ENCODE peak calls at places on chromosomes 4 and X, in eight cellular contexts. T, B, M, S, J, H, W and U are unnamed samples. For H3K4me1, the result is how much of the 10 kb centered on the place peaks cover.

GRCh38 chrX:95346854-95347253 is 1337.8 kb upstream of the DIAPH2 start:
- DNase-seq in B (no peak), W (no peak), M (no peak), J (no peak), S (no peak), H (no peak), T (no peak), U (no peak)

GRCh38 chr4:75671802-75672421 is 1.3 kb downstream of the G3BP2 start:
- DNase-seq in J (no peak), S (no peak), M (no peak), W (no peak), H (no peak), T (peak), B (no peak), U (no peak)

GRCh38 chrX:120749141-120749846 is 119.4 kb upstream of the C1GALT1C1 start:
- DNase-seq in W (no peak), M (no peak), T (no peak), H (no peak), J (no peak), B (peak), S (no peak), U (no peak)

GRCh38 chrX:45803383-45803921 is 602.8 kb upstream of the DIPK2B start:
- DNase-seq in J (no peak), S (no peak), M (no peak), H (no peak), T (no peak), B (no peak), W (no peak), U (no peak)

GRCh38 chr4:127959794-127960193 is 5.2 kb downstream of the MFSD8 start:
- DNase-seq in T (no peak), H (no peak), W (no peak), J (no peak), S (no peak), M (no peak), B (no peak), U (no peak)

GRCh38 chr4:11529625-11530201 is 101.0 kb upstream of the HS3ST1 start:
- DNase-seq in M (no peak), H (no peak), S (no peak), B (no peak), J (no peak), T (peak), W (no peak), U (no peak)

GRCh38 chr4:87819281-87819919 is 13.4 kb upstream of the MEPE start:
- DNase-seq in B (no peak), M (no peak), H (no peak), W (no peak), J (no peak), S (no peak), T (peak), U (no peak)

GRCh38 chr4:53714377-53715140 is 123.3 kb upstream of the LNX1 start:
- DNase-seq in B (no peak), M (peak), W (no peak), H (no peak), J (no peak), S (no peak), T (no peak), U (no peak)

GRCh38 chr4:154559931-154560801 is 2.6 kb upstream of the FGB start:
- DNase-seq in J (no peak), B (peak), H (no peak), S (no peak), T (peak), M (no peak), W (peak), U (no peak)

GRCh38 chrX:25019707-25020390 is 4.1 kb upstream of the ARX start:
- DNase-seq in T (no peak), M (no peak), J (no peak), S (no peak), B (no peak), W (no peak), H (no peak), U (no peak)

GRCh38 chr4:4416981-4417380 is 30.1 kb downstream of the NSG1 start:
- DNase-seq in T (no peak), S (no peak), M (no peak), J (no peak), B (no peak), H (peak), W (no peak), U (no peak)

GRCh38 chrX:126141014-126141413 is 25.1 kb downstream of the DCAF12L2 start:
- DNase-seq in J (no peak), W (no peak), T (no peak), H (no peak), B (no peak), S (no peak), M (no peak), U (no peak)

GRCh38 chr4:139901516-139902327 is 236.1 kb downstream of the MGST2 start:
- DNase-seq in T (no peak), W (no peak), S (no peak), H (no peak), J (no peak), M (peak), B (no peak), U (no peak)

GRCh38 chr4:116752027-116752426 is 333.3 kb downstream of the TRAM1L1 start:
- DNase-seq in J (no peak), M (no peak), B (no peak), H (no peak), T (no peak), W (no peak), S (no peak), U (no peak)

GRCh38 chr4:67713531-67714247 is 12.7 kb upstream of the UBA6 start:
- DNase-seq in W (no peak), M (peak), T (no peak), B (no peak), S (no peak), J (no peak), H (no peak), U (no peak)

GRCh38 chrX:48786341-48786800 is at the start of gene GATA1:
- DNase-seq in B (no peak), M (no peak), J (no peak), S (no peak), T (no peak), H (no peak), W (no peak), U (no peak)

GRCh38 chrX:1466232-1466661 is 13.5 kb upstream of the ASMTL start:
- DNase-seq in H (peak), W (no peak), S (peak), M (no peak), J (no peak), T (no peak), B (no peak), U (no peak)

GRCh38 chr4:128630881-128631280 is 178.6 kb upstream of the JADE1 start:
- DNase-seq in T (no peak), M (no peak), J (no peak), W (no peak), H (no peak), B (no peak), S (no peak), U (no peak)

GRCh38 chrX:18973527-18974192 is 10.3 kb downstream of the PHKA2 start:
- DNase-seq in J (no peak), M (no peak), S (no peak), B (peak), T (no peak), W (no peak), H (no peak), U (no peak)

GRCh38 chrX:83845397-83845796 is 15.5 kb upstream of the CYLC1 start:
- DNase-seq in W (no peak), M (no peak), S (no peak), B (no peak), J (no peak), H (no peak), T (peak), U (no peak)

GRCh38 chr4:4849524-4850193 is 9.8 kb upstream of the MSX1 start:
- DNase-seq in W (no peak), T (no peak), J (no peak), M (no peak), H (no peak), B (no peak), S (no peak), U (no peak)

GRCh38 chr4:72286185-72286584 is 254.4 kb downstream of the NPFFR2 start:
- DNase-seq in J (no peak), W (no peak), M (no peak), B (no peak), H (no peak), S (no peak), T (peak), U (no peak)

GRCh38 chr4:73978886-73979285 is 2.9 kb downstream of the PF4 start:
- DNase-seq in M (no peak), J (no peak), H (no peak), B (no peak), W (no peak), S (no peak), T (peak), U (no peak)

GRCh38 chrX:38216642-38217041 is 4.0 kb downstream of the SRPX start:
- DNase-seq in B (no peak), T (no peak), H (no peak), S (no peak), J (no peak), W (no peak), M (no peak), U (no peak)

GRCh38 chrX:102899940-102900916 is 36.8 kb upstream of the RAB40AL start:
- DNase-seq in M (peak), J (peak), S (no peak), B (peak), W (peak), H (peak), T (peak), U (peak)

GRCh38 chr4:108399610-108400265 is 220.6 kb upstream of the RPL34 start:
- DNase-seq in B (no peak), T (no peak), H (no peak), M (no peak), W (no peak), S (no peak), J (no peak), U (no peak)

GRCh38 chrX:53357799-53358530 is 64.5 kb downstream of the SMC1A start:
- DNase-seq in S (no peak), B (no peak), W (no peak), H (no peak), T (peak), M (no peak), J (no peak), U (no peak)

GRCh38 chr4:105471566-105472176 is 2.2 kb downstream of the PPA2 start:
- DNase-seq in M (peak), J (peak), W (peak), S (no peak), T (peak), B (peak), H (peak), U (peak)

GRCh38 chr4:137213372-137214173 is 318.7 kb downstream of the PCDH18 start:
- DNase-seq in M (no peak), T (no peak), W (no peak), S (no peak), J (no peak), B (no peak), H (no peak), U (no peak)

GRCh38 chrX:1903380-1903935 is 288.6 kb downstream of the ASMT start:
- DNase-seq in S (no peak), M (no peak), T (peak), H (no peak), B (no peak), W (no peak), J (no peak), U (no peak)

GRCh38 chr4:147707892-147708672 is 23.8 kb upstream of the ARHGAP10 start:
- DNase-seq in W (peak), J (peak), S (no peak), B (peak), T (peak), H (peak), M (peak), U (peak)

GRCh38 chrX:153925739-153926593 is at the start of gene ARHGAP4:
- DNase-seq in T (no peak), M (no peak), W (no peak), B (no peak), J (no peak), S (no peak), H (no peak), U (no peak)

GRCh38 chr4:148693913-148694649 is 251.9 kb upstream of the NR3C2 start:
- DNase-seq in J (no peak), S (no peak), T (no peak), B (peak), H (no peak), W (peak), M (no peak), U (no peak)

GRCh38 chrX:72368796-72369195 is 63.1 kb upstream of the CITED1 start:
- DNase-seq in B (no peak), M (no peak), T (no peak), S (no peak), W (no peak), H (no peak), J (peak), U (no peak)

GRCh38 chrX:104319346-104319745 is 64.6 kb upstream of the ESX1 start:
- DNase-seq in J (no peak), H (no peak), T (no peak), S (no peak), B (no peak), W (no peak), M (no peak), U (no peak)
- H3K4me1 ChIP-seq in J (under half), H (under half), T (under half), S (under half), B (under half), W (under half), M (under half), U (under half)

GRCh38 chr4:2400841-2401609 is 17.4 kb downstream of the ZFYVE28 start:
- DNase-seq in T (no peak), H (no peak), B (no peak), M (no peak), W (no peak), J (no peak), S (no peak), U (no peak)

GRCh38 chr4:2397596-2398379 is 20.7 kb downstream of the ZFYVE28 start:
- DNase-seq in B (no peak), M (no peak), H (no peak), W (no peak), J (no peak), S (no peak), T (no peak), U (no peak)

GRCh38 chr4:2399631-2400190 is 18.7 kb downstream of the ZFYVE28 start:
- DNase-seq in H (no peak), B (no peak), J (no peak), T (no peak), M (no peak), W (no peak), S (no peak), U (no peak)

GRCh38 chr4:2396781-2397368 is 21.6 kb downstream of the ZFYVE28 start:
- DNase-seq in J (no peak), B (peak), W (no peak), H (no peak), T (no peak), M (no peak), S (no peak), U (no peak)

DNA sequence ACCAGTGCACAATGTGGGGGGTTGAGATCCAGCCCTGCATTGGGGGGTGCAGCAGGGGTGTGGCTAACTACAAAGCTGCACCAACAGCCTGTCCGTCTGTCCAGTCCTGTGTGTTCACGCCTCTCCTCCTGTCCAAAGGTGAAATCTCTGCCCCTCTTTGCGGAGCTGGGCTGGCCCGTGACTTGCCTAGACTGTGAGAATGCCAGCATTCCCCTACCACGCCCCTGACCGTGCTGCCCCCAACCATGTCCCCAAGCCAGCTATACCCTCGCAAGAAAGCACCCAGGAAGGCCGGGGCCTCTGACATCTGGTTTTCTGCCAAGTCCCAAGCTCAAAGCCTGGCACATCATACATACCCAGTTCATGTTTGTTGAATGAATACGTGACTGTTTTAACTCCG is 19.2 kb downstream of the ZFYVE28 start:
- DNase-seq in H (no peak), J (no peak), B (no peak), T (no peak), M (no peak), W (no peak), S (no peak), U (no peak)
- H3K4me1 ChIP-seq in H (under half), J (under half), B (under half), T (under half), M (under half), W (under half), S (under half), U (under half)

DNA sequence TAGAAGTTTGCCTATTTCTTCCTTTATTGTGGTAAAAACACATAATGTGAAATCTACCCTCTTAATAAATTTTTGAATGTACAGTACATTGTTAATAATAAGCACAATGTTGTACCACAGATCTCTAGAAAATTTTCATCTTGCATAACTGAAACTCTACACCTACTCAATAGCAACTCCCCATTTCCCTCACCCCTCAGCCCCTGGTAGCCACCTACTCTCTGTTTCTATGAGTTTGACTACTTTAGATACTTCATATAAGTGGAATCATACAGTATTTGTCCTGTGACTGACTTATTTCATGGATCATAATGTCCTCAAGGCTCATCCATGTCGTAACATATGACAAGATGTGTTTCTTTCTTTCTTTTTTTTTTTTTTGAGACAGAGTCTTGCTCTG is 446.4 kb downstream of the RPA4 start:
- DNase-seq in B (no peak), M (no peak), H (no peak), T (no peak), W (no peak), J (no peak), S (no peak), U (no peak)
- H3K4me1 ChIP-seq in B (under half), M (under half), H (under half), T (under half), W (under half), J (under half), S (under half), U (under half)

GRCh38 chr4:102533348-102533747 is 32.2 kb downstream of the NFKB1 start:
- DNase-seq in S (no peak), J (no peak), B (no peak), H (no peak), T (no peak), M (no peak), W (no peak), U (no peak)
- H3K4me1 ChIP-seq in S (under half), J (under half), B (under half), H (under half), T (under half), M (under half), W (under half), U (under half)

DNA sequence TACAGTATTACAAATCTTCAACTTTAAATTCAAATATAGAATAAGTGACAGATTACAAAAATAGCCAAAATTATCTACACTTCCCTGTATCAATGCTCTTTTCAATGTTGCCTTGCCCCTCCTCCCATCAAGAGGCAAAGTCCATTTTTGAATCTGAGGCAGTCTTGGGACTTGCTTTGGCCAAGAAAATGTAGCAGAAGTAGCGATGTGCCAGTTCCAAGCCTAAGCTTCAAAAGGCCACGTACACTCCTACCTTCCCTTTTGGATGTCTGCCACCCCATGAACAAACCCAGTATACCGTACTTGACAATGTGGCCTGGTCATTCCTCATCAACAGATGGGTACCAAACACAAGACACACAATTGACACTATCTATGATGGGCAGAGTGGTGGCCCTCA is 24.1 kb downstream of the SEC24D start:
- DNase-seq in H (no peak), W (no peak), S (no peak), J (no peak), B (no peak), T (no peak), M (no peak), U (no peak)
- H3K4me1 ChIP-seq in H (under half), W (under half), S (under half), J (under half), B (under half), T (under half), M (under half), U (under half)

DNA sequence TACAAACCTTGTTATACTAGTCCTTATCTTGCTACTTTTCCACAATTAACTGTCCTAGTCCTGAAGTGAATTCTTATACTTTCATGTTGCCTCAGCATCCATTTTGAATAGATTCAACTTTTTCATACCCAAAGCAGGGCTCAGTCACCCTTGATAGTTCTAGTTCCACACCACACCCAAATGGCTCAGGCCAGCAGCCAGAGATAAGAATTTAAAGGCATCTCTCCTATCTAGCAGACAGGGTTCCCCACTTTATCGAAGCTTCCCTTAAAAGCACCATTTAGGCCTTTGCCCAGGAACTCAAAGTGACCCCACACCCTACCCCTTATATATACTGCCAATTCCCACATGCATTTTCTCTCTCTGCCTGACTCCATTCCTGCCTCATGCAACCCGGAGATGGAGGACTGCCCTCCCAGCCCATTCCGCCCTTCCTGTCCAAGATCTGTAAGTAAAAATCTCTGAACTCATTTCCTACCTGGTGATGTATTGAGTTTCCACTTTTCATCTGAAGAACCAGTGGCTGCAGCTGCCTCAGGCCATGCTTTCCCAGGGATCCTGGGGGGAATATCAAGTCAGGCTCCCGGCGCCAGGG is 63.7 kb upstream of the TXK start:
- DNase-seq in M (no peak), T (no peak), H (no peak), S (no peak), B (no peak), W (no peak), J (no peak), U (no peak)
- H3K4me1 ChIP-seq in M (under half), T (under half), H (under half), S (under half), B (under half), W (under half), J (under half), U (under half)

DNA sequence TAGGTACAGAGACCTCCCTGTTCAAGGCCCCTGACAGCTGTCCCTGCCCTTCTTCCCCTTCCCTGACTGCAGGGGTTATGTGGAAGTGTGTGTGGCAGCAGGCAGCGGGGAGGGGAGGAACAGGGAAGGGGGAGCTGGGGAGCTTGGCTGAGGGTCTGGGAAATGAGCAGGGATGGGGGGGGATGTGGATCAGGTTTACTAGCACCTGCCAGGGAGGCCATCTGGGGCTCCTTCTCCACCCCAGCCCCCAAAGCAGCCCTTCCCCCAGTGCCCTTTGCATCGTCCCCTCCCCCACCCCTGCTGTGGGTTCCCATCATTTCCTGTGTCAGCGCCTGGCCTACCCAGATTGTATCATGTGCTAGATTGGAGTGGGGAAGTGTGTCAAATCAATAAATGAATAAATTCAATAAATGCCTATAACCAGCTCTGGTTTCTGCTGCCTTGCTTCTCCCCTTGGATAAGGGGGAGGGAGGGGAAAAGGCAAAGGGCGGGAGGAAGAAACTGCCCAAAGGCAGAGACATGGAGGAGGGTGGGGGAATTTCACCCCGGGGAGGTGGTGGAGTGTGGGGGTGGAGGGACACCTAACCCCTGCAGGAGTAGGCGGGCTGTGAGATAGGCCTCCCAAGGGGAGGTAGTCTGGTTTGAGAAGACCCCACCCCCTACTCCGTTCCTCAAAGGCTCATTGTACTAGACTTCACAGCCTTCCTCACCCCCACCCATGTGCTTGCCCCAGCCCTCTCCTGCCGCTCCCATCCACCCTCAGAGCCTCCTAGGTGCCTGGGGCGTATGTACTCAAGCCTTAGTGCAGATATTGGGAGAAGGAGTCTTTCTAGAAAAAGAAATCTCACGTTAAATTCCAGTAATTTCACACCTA is 3.2 kb downstream of the CXorf65 start:
- DNase-seq in B (peak), H (no peak), J (no peak), S (no peak), M (no peak), T (peak), W (no peak), U (no peak)
- H3K4me1 ChIP-seq in B (under half), H (under half), J (under half), S (under half), M (under half), T (under half), W (under half), U (under half)

GRCh38 chrX:66019974-66020373 is 19.9 kb downstream of the VSIG4 start:
- DNase-seq in B (no peak), T (no peak), M (no peak), H (no peak), W (no peak), J (no peak), S (no peak), U (no peak)
- H3K4me1 ChIP-seq in B (under half), T (under half), M (under half), H (under half), W (under half), J (under half), S (under half), U (under half)